ENCODE peak calls at places on chromosomes 16 and 17, in five cellular contexts. One of them, this sample, is unnamed.

GRCh38 chr16:20901441-20902112 is 1.0 kb downstream of the LYRM1 start:
- DNase-seq in left colon: peak
- DNase-seq in activated CD4-positive, alpha-beta T cell treated with anti-CD3 and anti-CD28 coated beads, Interleukin-2, amount 50 U/mL, for 48 hours: peak
- DNase-seq in mesothelial cell of epicardium: no peak
- DNase-seq in endothelial cell: peak
- DNase-seq in this sample: peak

GRCh38 chr17:35548213-35548810 is 10.8 kb upstream of the SLFN12L start:
- DNase-seq in left colon: no peak
- DNase-seq in activated CD4-positive, alpha-beta T cell treated with anti-CD3 and anti-CD28 coated beads, Interleukin-2, amount 50 U/mL, for 48 hours: no peak
- DNase-seq in mesothelial cell of epicardium: no peak
- DNase-seq in endothelial cell: no peak
- DNase-seq in this sample: no peak

GRCh38 chr17:76740329-76741118 is 2.6 kb downstream of the MFSD11 start:
- DNase-seq in left colon: no peak
- DNase-seq in activated CD4-positive, alpha-beta T cell treated with anti-CD3 and anti-CD28 coated beads, Interleukin-2, amount 50 U/mL, for 48 hours: no peak
- DNase-seq in mesothelial cell of epicardium: no peak
- DNase-seq in endothelial cell: no peak
- DNase-seq in this sample: no peak

GRCh38 chr17:60154616-60155426 is 5.0 kb downstream of the CA4 start:
- DNase-seq in left colon: peak
- DNase-seq in activated CD4-positive, alpha-beta T cell treated with anti-CD3 and anti-CD28 coated beads, Interleukin-2, amount 50 U/mL, for 48 hours: no peak
- DNase-seq in mesothelial cell of epicardium: no peak
- DNase-seq in endothelial cell: no peak
- DNase-seq in this sample: no peak

GRCh38 chr16:85337910-85338637 is 225.8 kb upstream of the CIBAR2 start:
- DNase-seq in left colon: no peak
- DNase-seq in activated CD4-positive, alpha-beta T cell treated with anti-CD3 and anti-CD28 coated beads, Interleukin-2, amount 50 U/mL, for 48 hours: no peak
- DNase-seq in mesothelial cell of epicardium: no peak
- DNase-seq in endothelial cell: no peak
- DNase-seq in this sample: no peak

GRCh38 chr17:77875051-77875780 is 83.3 kb upstream of the TNRC6C start:
- DNase-seq in left colon: no peak
- DNase-seq in activated CD4-positive, alpha-beta T cell treated with anti-CD3 and anti-CD28 coated beads, Interleukin-2, amount 50 U/mL, for 48 hours: no peak
- DNase-seq in mesothelial cell of epicardium: no peak
- DNase-seq in endothelial cell: no peak
- DNase-seq in this sample: no peak

GRCh38 chr17:10429416-10430045 is 7.8 kb upstream of the MYH8 start:
- DNase-seq in left colon: no peak
- DNase-seq in activated CD4-positive, alpha-beta T cell treated with anti-CD3 and anti-CD28 coated beads, Interleukin-2, amount 50 U/mL, for 48 hours: no peak
- DNase-seq in mesothelial cell of epicardium: no peak
- DNase-seq in endothelial cell: no peak
- DNase-seq in this sample: no peak

GRCh38 chr17:4617590-4618356 is 23.7 kb downstream of the ALOX15 start:
- DNase-seq in left colon: no peak
- DNase-seq in activated CD4-positive, alpha-beta T cell treated with anti-CD3 and anti-CD28 coated beads, Interleukin-2, amount 50 U/mL, for 48 hours: no peak
- DNase-seq in mesothelial cell of epicardium: no peak
- DNase-seq in endothelial cell: no peak
- DNase-seq in this sample: no peak

GRCh38 chr16:47310792-47311211 is 150.1 kb downstream of the ITFG1 start:
- DNase-seq in left colon: no peak
- DNase-seq in activated CD4-positive, alpha-beta T cell treated with anti-CD3 and anti-CD28 coated beads, Interleukin-2, amount 50 U/mL, for 48 hours: no peak
- DNase-seq in mesothelial cell of epicardium: no peak
- DNase-seq in endothelial cell: no peak
- DNase-seq in this sample: no peak

GRCh38 chr17:39954876-39955275 is 7.9 kb upstream of the GSDMA start:
- DNase-seq in left colon: no peak
- DNase-seq in activated CD4-positive, alpha-beta T cell treated with anti-CD3 and anti-CD28 coated beads, Interleukin-2, amount 50 U/mL, for 48 hours: no peak
- DNase-seq in mesothelial cell of epicardium: no peak
- DNase-seq in endothelial cell: no peak
- DNase-seq in this sample: peak

This sample was measured in K562.